ENCODE peak calls at places on chromosomes 2 and 18, in ten cellular contexts. H, V, O, Y, Q, C, L, X, P and M are unnamed samples.
A peak's percentile ranks its signal among the peaks of the same experiment; 100 is the strongest.

GRCh38 chr2:893311-893710 is 57.3 kb upstream of the SNTG2 start:
- DNase-seq in H (peak; percentile 21), V (peak; percentile 38), O (no peak), Y (no peak), Q (no peak), C (no peak), L (no peak), X (no peak), P (no peak), M (no peak)

GRCh38 chr2:121375621-121376159 is 90.7 kb upstream of the TFCP2L1 start:
- DNase-seq in H (no peak), V (no peak), O (no peak), Y (no peak), Q (peak; percentile 66), C (peak; percentile 60), L (peak; percentile 67), X (peak; percentile 65), P (no peak), M (no peak)

GRCh38 chr2:236512902-236513433 is 56.7 kb upstream of the ACKR3 start:
- DNase-seq in H (peak; percentile 52), V (peak; percentile 47), O (peak; percentile 62), Y (peak; percentile 87), Q (peak; percentile 56), C (peak; percentile 50), L (peak; percentile 58), X (peak; percentile 48), P (no peak), M (peak; percentile 68)

GRCh38 chr2:100254646-100255210 is 67.6 kb downstream of the LONRF2 start:
- DNase-seq in H (no peak), V (no peak), O (no peak), Y (no peak), Q (no peak), C (no peak), L (no peak), X (no peak), P (no peak), M (no peak)

GRCh38 chr2:28736034-28736433 is 15.6 kb upstream of the PPP1CB start:
- DNase-seq in H (no peak), V (no peak), O (peak; percentile 80), Y (no peak), Q (peak; percentile 28), C (no peak), L (no peak), X (peak; percentile 20), P (peak; percentile 68), M (no peak)

GRCh38 chr2:175431054-175431780 is 249.7 kb upstream of the ATP5MC3 start:
- DNase-seq in H (no peak), V (no peak), O (no peak), Y (no peak), Q (no peak), C (no peak), L (no peak), X (no peak), P (no peak), M (no peak)

GRCh38 chr2:137155351-137156104 is 390.2 kb downstream of the THSD7B start:
- DNase-seq in H (peak; percentile 18), V (no peak), O (no peak), Y (no peak), Q (peak; percentile 59), C (peak; percentile 39), L (peak; percentile 64), X (peak; percentile 3), P (no peak), M (no peak)

GRCh38 chr18:45821021-45821420 is 4.5 kb upstream of the SIGLEC15 start:
- DNase-seq in H (no peak), V (no peak), O (no peak), Y (no peak), Q (no peak), C (no peak), L (no peak), X (peak; percentile 46), P (no peak), M (no peak)

GRCh38 chr2:105813045-105813315 is 68.3 kb downstream of the NCK2 start:
- DNase-seq in H (no peak), V (no peak), O (no peak), Y (no peak), Q (no peak), C (no peak), L (no peak), X (no peak), P (no peak), M (no peak)

GRCh38 chr18:36326771-36327170 is 29.3 kb downstream of the FHOD3 start:
- DNase-seq in H (no peak), V (no peak), O (no peak), Y (no peak), Q (no peak), C (no peak), L (no peak), X (no peak), P (no peak), M (no peak)

GRCh38 chr18:80159713-80160636 is 50.9 kb downstream of the ADNP2 start:
- DNase-seq in H (no peak), V (no peak), O (no peak), Y (no peak), Q (no peak), C (no peak), L (no peak), X (no peak), P (no peak), M (no peak)

GRCh38 chr2:178825183-178825582 is 18.0 kb upstream of the TTN start:
- DNase-seq in H (no peak), V (no peak), O (no peak), Y (no peak), Q (peak; percentile 84), C (peak; percentile 79), L (peak; percentile 70), X (no peak), P (no peak), M (no peak)

GRCh38 chr18:48924621-48925601 is 25.9 kb downstream of the SMAD7 start:
- DNase-seq in H (no peak), V (no peak), O (no peak), Y (peak; percentile 42), Q (no peak), C (no peak), L (no peak), X (peak; percentile 62), P (no peak), M (no peak)

DNA sequence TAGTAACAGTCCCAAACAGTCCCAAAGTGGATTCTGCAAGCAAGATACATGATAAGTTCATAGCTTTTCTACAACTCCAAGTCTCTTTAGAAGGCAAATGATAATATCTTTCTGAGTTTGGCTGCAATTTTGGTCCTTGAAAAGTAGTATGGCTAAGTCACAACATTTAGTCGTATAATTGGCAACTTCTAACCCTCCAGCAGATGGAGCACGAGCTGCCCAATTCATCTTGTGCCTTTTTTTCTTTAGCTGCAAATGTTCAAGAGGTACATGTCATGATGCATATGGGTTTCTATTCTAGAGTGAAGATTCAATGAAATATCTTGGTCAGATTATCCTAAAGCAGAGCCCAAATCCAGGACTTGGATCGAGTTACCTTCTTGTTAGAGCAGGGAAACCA is 127.0 kb upstream of the KLHL14 start:
- DNase-seq in H (no peak), V (no peak), O (no peak), Y (no peak), Q (no peak), C (no peak), L (no peak), X (peak; percentile 2), P (no peak), M (no peak)
- TF ChIP-seq CTCF in H (no peak), V (no peak), O (no peak), Y (no peak), Q (peak; percentile 38), C (peak; percentile 8), L (peak; percentile 25), X (no peak), P (no peak), M (no peak)

GRCh38 chr2:61179701-61180639 is 18.0 kb downstream of the C2orf74 start:
- DNase-seq in H (no peak), V (no peak), O (peak; percentile 80), Y (no peak), Q (peak; percentile 79), C (peak; percentile 69), L (peak; percentile 66), X (peak; percentile 83), P (no peak), M (no peak)

GRCh38 chr2:61183815-61184214 is 21.8 kb downstream of the C2orf74 start:
- DNase-seq in H (no peak), V (no peak), O (no peak), Y (no peak), Q (no peak), C (no peak), L (no peak), X (no peak), P (no peak), M (no peak)

GRCh38 chr2:61180686-61181085 is 18.7 kb downstream of the C2orf74 start:
- DNase-seq in H (no peak), V (no peak), O (no peak), Y (no peak), Q (no peak), C (no peak), L (no peak), X (no peak), P (no peak), M (no peak)

GRCh38 chr2:61182059-61182383 is 20.0 kb downstream of the C2orf74 start:
- DNase-seq in H (no peak), V (no peak), O (no peak), Y (no peak), Q (no peak), C (no peak), L (no peak), X (no peak), P (no peak), M (no peak)

GRCh38 chr2:61181382-61182058 is 19.5 kb downstream of the C2orf74 start:
- DNase-seq in H (no peak), V (no peak), O (no peak), Y (no peak), Q (no peak), C (no peak), L (no peak), X (peak; percentile 19), P (no peak), M (no peak)
- TF ChIP-seq CTCF in H (no peak), V (no peak), O (no peak), Y (no peak), Q (no peak), C (no peak), L (no peak), X (no peak), P (no peak), M (no peak)

DNA sequence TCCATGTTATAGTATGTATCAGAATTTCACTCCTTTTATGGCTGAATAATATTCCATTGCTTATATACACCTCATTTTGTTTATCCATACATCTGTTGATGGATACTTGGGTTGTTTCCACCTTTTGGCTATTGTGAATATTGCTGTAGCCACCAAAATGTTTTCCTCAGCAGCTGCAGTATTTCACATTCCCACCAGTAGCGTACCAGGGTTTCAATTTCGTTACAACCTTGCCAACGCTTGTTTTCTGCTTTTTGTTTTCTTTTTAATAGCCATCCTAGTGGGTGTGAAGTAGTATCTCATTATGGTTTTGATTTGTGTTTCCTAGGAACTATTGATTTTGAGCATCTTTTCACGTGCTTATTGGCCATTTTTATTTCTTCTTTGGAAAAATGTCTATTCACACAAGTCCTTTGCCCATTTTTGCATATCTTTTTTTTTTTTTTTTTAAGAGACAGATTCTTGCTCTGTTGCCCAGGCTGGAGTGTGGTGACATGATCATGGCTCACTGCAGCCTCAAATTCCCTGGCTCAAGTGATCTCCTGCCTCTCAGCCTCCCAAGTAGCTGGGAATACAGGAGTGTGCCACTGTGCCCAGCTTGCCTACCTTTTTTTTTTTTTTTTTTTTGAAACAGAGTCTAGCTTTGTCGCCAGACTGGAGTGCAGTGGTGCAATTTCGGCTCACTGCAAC is 14.2 kb downstream of the UBXN2A start:
- DNase-seq in H (no peak), V (no peak), O (no peak), Y (no peak), Q (no peak), C (no peak), L (no peak), X (no peak), P (no peak), M (no peak)
- TF ChIP-seq CTCF in H (no peak), V (no peak), O (no peak), Y (no peak), Q (peak; percentile 42), C (peak; percentile 9), L (no peak), X (peak; percentile 14), P (no peak), M (no peak)

GRCh38 chr2:45169339-45170190 is 160.3 kb upstream of the SIX2 start:
- DNase-seq in H (peak; percentile 15), V (peak; percentile 51), O (no peak), Y (peak; percentile 24), Q (no peak), C (no peak), L (peak; percentile 30), X (no peak), P (no peak), M (peak; percentile 55)
- TF ChIP-seq CTCF in H (peak; percentile 7), V (peak; percentile 18), O (no peak), Y (no peak), Q (no peak), C (no peak), L (no peak), X (no peak), P (no peak), M (no peak)